ENCODE peak calls at places on chromosome 17, in nine cellular contexts. One of them, this sample, is unnamed. For H3K4me1, the result is how much of the 10 kb centered on the place peaks cover.

GRCh38 chr17:50355701-50356341 is 9.9 kb downstream of the XYLT2 start:
- DNase-seq in SK-N-SH: no peak
- DNase-seq in K562: no peak
- DNase-seq in Panc1: no peak
- DNase-seq in esophagus muscularis mucosa: no peak
- DNase-seq in stomach: peak
- DNase-seq in HCT116: no peak
- DNase-seq in transverse colon: no peak
- DNase-seq in sigmoid colon: peak
- DNase-seq in this sample: no peak

GRCh38 chr17:82440377-82440981 is 10.1 kb downstream of the CYBC1 start:
- DNase-seq in sigmoid colon: no peak
- DNase-seq in transverse colon: no peak
- DNase-seq in SK-N-SH: no peak
- DNase-seq in HCT116: no peak
- DNase-seq in K562: no peak
- DNase-seq in esophagus muscularis mucosa: no peak
- DNase-seq in stomach: peak
- DNase-seq in Panc1: no peak
- DNase-seq in this sample: no peak

GRCh38 chr17:50565559-50566350 is 5.2 kb downstream of the CACNA1G start:
- DNase-seq in sigmoid colon: no peak
- DNase-seq in esophagus muscularis mucosa: no peak
- DNase-seq in Panc1: no peak
- DNase-seq in K562: peak
- DNase-seq in SK-N-SH: peak
- DNase-seq in HCT116: no peak
- DNase-seq in stomach: no peak
- DNase-seq in transverse colon: no peak
- DNase-seq in this sample: no peak

GRCh38 chr17:44095647-44096496 is 25.3 kb downstream of the G6PC3 start:
- DNase-seq in Panc1: no peak
- DNase-seq in esophagus muscularis mucosa: no peak
- DNase-seq in sigmoid colon: peak
- DNase-seq in SK-N-SH: peak
- DNase-seq in HCT116: no peak
- DNase-seq in stomach: no peak
- DNase-seq in transverse colon: peak
- DNase-seq in K562: peak
- DNase-seq in this sample: no peak

GRCh38 chr17:29640981-29641642 is 18.4 kb upstream of the CORO6 start:
- DNase-seq in SK-N-SH: no peak
- DNase-seq in sigmoid colon: no peak
- DNase-seq in transverse colon: no peak
- DNase-seq in Panc1: no peak
- DNase-seq in K562: no peak
- DNase-seq in stomach: no peak
- DNase-seq in esophagus muscularis mucosa: no peak
- DNase-seq in HCT116: no peak
- DNase-seq in this sample: no peak

GRCh38 chr17:76689859-76690258 is 20.9 kb downstream of the MXRA7 start:
- DNase-seq in esophagus muscularis mucosa: no peak
- DNase-seq in Panc1: no peak
- DNase-seq in transverse colon: no peak
- DNase-seq in sigmoid colon: no peak
- DNase-seq in SK-N-SH: no peak
- DNase-seq in stomach: no peak
- DNase-seq in HCT116: no peak
- DNase-seq in K562: no peak
- DNase-seq in this sample: no peak

GRCh38 chr17:80942360-80943345 is 49.0 kb upstream of the CHMP6 start:
- DNase-seq in stomach: peak
- DNase-seq in SK-N-SH: no peak
- DNase-seq in K562: no peak
- DNase-seq in transverse colon: peak
- DNase-seq in HCT116: no peak
- DNase-seq in Panc1: no peak
- DNase-seq in esophagus muscularis mucosa: peak
- DNase-seq in sigmoid colon: peak
- DNase-seq in this sample: peak

GRCh38 chr17:4587195-4587594 is 2.9 kb downstream of the SMTNL2 start:
- DNase-seq in Panc1: no peak
- DNase-seq in stomach: no peak
- DNase-seq in SK-N-SH: no peak
- DNase-seq in sigmoid colon: no peak
- DNase-seq in HCT116: no peak
- DNase-seq in transverse colon: no peak
- DNase-seq in esophagus muscularis mucosa: no peak
- DNase-seq in K562: no peak
- DNase-seq in this sample: no peak

GRCh38 chr17:72434581-72434980 is 313.8 kb downstream of the SOX9 start:
- DNase-seq in Panc1: no peak
- DNase-seq in stomach: no peak
- DNase-seq in HCT116: no peak
- DNase-seq in sigmoid colon: no peak
- DNase-seq in transverse colon: no peak
- DNase-seq in K562: no peak
- DNase-seq in SK-N-SH: no peak
- DNase-seq in esophagus muscularis mucosa: no peak
- DNase-seq in this sample: no peak

GRCh38 chr17:82616021-82616703 is 32.1 kb downstream of the WDR45B start:
- DNase-seq in esophagus muscularis mucosa: no peak
- DNase-seq in stomach: no peak
- DNase-seq in HCT116: no peak
- DNase-seq in sigmoid colon: no peak
- DNase-seq in Panc1: no peak
- DNase-seq in SK-N-SH: no peak
- DNase-seq in transverse colon: no peak
- DNase-seq in K562: no peak
- DNase-seq in this sample: no peak

GRCh38 chr17:81428121-81428515 is 32.9 kb downstream of the BAHCC1 start:
- DNase-seq in SK-N-SH: peak
- DNase-seq in stomach: peak
- DNase-seq in transverse colon: peak
- DNase-seq in HCT116: no peak
- DNase-seq in esophagus muscularis mucosa: no peak
- DNase-seq in K562: no peak
- DNase-seq in sigmoid colon: no peak
- DNase-seq in Panc1: no peak
- DNase-seq in this sample: no peak

GRCh38 chr17:9169116-9169515 is 147.8 kb downstream of the NTN1 start:
- DNase-seq in K562: no peak
- DNase-seq in sigmoid colon: no peak
- DNase-seq in esophagus muscularis mucosa: no peak
- DNase-seq in Panc1: no peak
- DNase-seq in HCT116: peak
- DNase-seq in transverse colon: no peak
- DNase-seq in SK-N-SH: no peak
- DNase-seq in stomach: no peak
- DNase-seq in this sample: no peak

GRCh38 chr17:27630607-27631408 is at the start of gene LGALS9:
- DNase-seq in esophagus muscularis mucosa: no peak
- DNase-seq in stomach: peak
- DNase-seq in SK-N-SH: no peak
- DNase-seq in HCT116: no peak
- DNase-seq in transverse colon: peak
- DNase-seq in sigmoid colon: no peak
- DNase-seq in K562: no peak
- DNase-seq in Panc1: no peak
- DNase-seq in this sample: peak

GRCh38 chr17:80720624-80721577 is 176.3 kb downstream of the RPTOR start:
- DNase-seq in transverse colon: peak
- DNase-seq in esophagus muscularis mucosa: no peak
- DNase-seq in sigmoid colon: no peak
- DNase-seq in Panc1: peak
- DNase-seq in SK-N-SH: no peak
- DNase-seq in K562: no peak
- DNase-seq in HCT116: no peak
- DNase-seq in stomach: peak
- DNase-seq in this sample: no peak

GRCh38 chr17:38907930-38908675 is 17.3 kb upstream of the LASP1NB start:
- DNase-seq in esophagus muscularis mucosa: no peak
- DNase-seq in transverse colon: no peak
- DNase-seq in sigmoid colon: no peak
- DNase-seq in K562: no peak
- DNase-seq in HCT116: no peak
- DNase-seq in SK-N-SH: no peak
- DNase-seq in stomach: no peak
- DNase-seq in Panc1: no peak
- DNase-seq in this sample: no peak

GRCh38 chr17:65163990-65164495 is 26.9 kb downstream of the RGS9 start:
- DNase-seq in Panc1: no peak
- DNase-seq in HCT116: peak
- DNase-seq in SK-N-SH: no peak
- DNase-seq in transverse colon: peak
- DNase-seq in K562: peak
- DNase-seq in sigmoid colon: no peak
- DNase-seq in stomach: peak
- DNase-seq in esophagus muscularis mucosa: no peak
- DNase-seq in this sample: no peak

GRCh38 chr17:34519286-34519685 is 60.1 kb upstream of the TMEM132E start:
- DNase-seq in Panc1: no peak
- DNase-seq in SK-N-SH: peak
- DNase-seq in K562: peak
- DNase-seq in sigmoid colon: no peak
- DNase-seq in HCT116: no peak
- DNase-seq in transverse colon: no peak
- DNase-seq in stomach: no peak
- DNase-seq in esophagus muscularis mucosa: no peak
- DNase-seq in this sample: no peak

GRCh38 chr17:31155208-31155810 is 60.5 kb downstream of the NF1 start:
- DNase-seq in SK-N-SH: no peak
- DNase-seq in HCT116: no peak
- DNase-seq in Panc1: no peak
- DNase-seq in sigmoid colon: no peak
- DNase-seq in transverse colon: no peak
- DNase-seq in K562: no peak
- DNase-seq in esophagus muscularis mucosa: no peak
- DNase-seq in stomach: no peak
- DNase-seq in this sample: no peak

GRCh38 chr17:42586514-42587230 is 9.1 kb upstream of the PSMC3IP start:
- DNase-seq in HCT116: no peak
- DNase-seq in sigmoid colon: no peak
- DNase-seq in stomach: no peak
- DNase-seq in esophagus muscularis mucosa: no peak
- DNase-seq in K562: no peak
- DNase-seq in SK-N-SH: no peak
- DNase-seq in transverse colon: no peak
- DNase-seq in Panc1: no peak
- DNase-seq in this sample: no peak

GRCh38 chr17:40328386-40328766 is 19.4 kb downstream of the RARA start:
- DNase-seq in Panc1: no peak
- DNase-seq in SK-N-SH: no peak
- DNase-seq in sigmoid colon: no peak
- DNase-seq in transverse colon: no peak
- DNase-seq in stomach: no peak
- DNase-seq in HCT116: no peak
- DNase-seq in esophagus muscularis mucosa: no peak
- DNase-seq in K562: no peak
- DNase-seq in this sample: no peak

GRCh38 chr17:40330850-40331470 is 22.0 kb downstream of the RARA start:
- DNase-seq in esophagus muscularis mucosa: no peak
- DNase-seq in SK-N-SH: no peak
- DNase-seq in sigmoid colon: no peak
- DNase-seq in HCT116: no peak
- DNase-seq in K562: no peak
- DNase-seq in Panc1: no peak
- DNase-seq in transverse colon: no peak
- DNase-seq in stomach: no peak
- DNase-seq in this sample: no peak

GRCh38 chr17:40331743-40332641 is 23.0 kb downstream of the RARA start:
- DNase-seq in HCT116: no peak
- DNase-seq in transverse colon: peak
- DNase-seq in esophagus muscularis mucosa: no peak
- DNase-seq in sigmoid colon: peak
- DNase-seq in Panc1: no peak
- DNase-seq in SK-N-SH: peak
- DNase-seq in stomach: peak
- DNase-seq in K562: no peak
- DNase-seq in this sample: peak

GRCh38 chr17:40327735-40328385 is 18.9 kb downstream of the RARA start:
- DNase-seq in stomach: no peak
- DNase-seq in esophagus muscularis mucosa: no peak
- DNase-seq in SK-N-SH: no peak
- DNase-seq in K562: no peak
- DNase-seq in Panc1: no peak
- DNase-seq in HCT116: no peak
- DNase-seq in sigmoid colon: peak
- DNase-seq in transverse colon: no peak
- DNase-seq in this sample: no peak

GRCh38 chr17:40329981-40330794 is 21.2 kb downstream of the RARA start:
- DNase-seq in sigmoid colon: peak
- DNase-seq in stomach: peak
- DNase-seq in HCT116: no peak
- DNase-seq in SK-N-SH: peak
- DNase-seq in K562: no peak
- DNase-seq in transverse colon: peak
- DNase-seq in esophagus muscularis mucosa: no peak
- DNase-seq in Panc1: no peak
- DNase-seq in this sample: peak
- H3K4me1 ChIP-seq in sigmoid colon: half or more
- H3K4me1 ChIP-seq in stomach: half or more
- H3K4me1 ChIP-seq in HCT116: under half
- H3K4me1 ChIP-seq in SK-N-SH: half or more
- H3K4me1 ChIP-seq in K562: half or more
- H3K4me1 ChIP-seq in transverse colon: half or more
- H3K4me1 ChIP-seq in esophagus muscularis mucosa: half or more
- H3K4me1 ChIP-seq in Panc1: half or more
- H3K4me1 ChIP-seq in this sample: half or more

GRCh38 chr17:70344356-70345060 is 175.2 kb downstream of the KCNJ2 start:
- DNase-seq in HCT116: no peak
- DNase-seq in Panc1: no peak
- DNase-seq in transverse colon: no peak
- DNase-seq in K562: no peak
- DNase-seq in SK-N-SH: no peak
- DNase-seq in stomach: no peak
- DNase-seq in esophagus muscularis mucosa: no peak
- DNase-seq in sigmoid colon: no peak
- DNase-seq in this sample: no peak
- TF ChIP-seq POLR2AphosphoS5 in HCT116: no peak
- TF ChIP-seq POLR2AphosphoS5 in Panc1: no peak
- TF ChIP-seq POLR2AphosphoS5 in transverse colon: no peak
- TF ChIP-seq POLR2AphosphoS5 in K562: no peak
- TF ChIP-seq POLR2AphosphoS5 in SK-N-SH: no peak
- TF ChIP-seq POLR2AphosphoS5 in stomach: no peak
- TF ChIP-seq POLR2AphosphoS5 in esophagus muscularis mucosa: no peak
- TF ChIP-seq POLR2AphosphoS5 in sigmoid colon: no peak
- TF ChIP-seq POLR2AphosphoS5 in this sample: no peak

GRCh38 chr17:59825533-59826316 is 67.0 kb downstream of the TUBD1 start:
- DNase-seq in esophagus muscularis mucosa: no peak
- DNase-seq in K562: no peak
- DNase-seq in sigmoid colon: no peak
- DNase-seq in stomach: no peak
- DNase-seq in Panc1: no peak
- DNase-seq in SK-N-SH: no peak
- DNase-seq in transverse colon: no peak
- DNase-seq in HCT116: no peak
- DNase-seq in this sample: no peak
- H3K4me1 ChIP-seq in esophagus muscularis mucosa: half or more
- H3K4me1 ChIP-seq in K562: under half
- H3K4me1 ChIP-seq in sigmoid colon: half or more
- H3K4me1 ChIP-seq in stomach: half or more
- H3K4me1 ChIP-seq in Panc1: half or more
- H3K4me1 ChIP-seq in SK-N-SH: under half
- H3K4me1 ChIP-seq in transverse colon: half or more
- H3K4me1 ChIP-seq in HCT116: half or more
- H3K4me1 ChIP-seq in this sample: under half

GRCh38 chr17:37493249-37494027 is 3.7 kb downstream of the DUSP14 start:
- DNase-seq in stomach: no peak
- DNase-seq in HCT116: peak
- DNase-seq in transverse colon: no peak
- DNase-seq in Panc1: no peak
- DNase-seq in esophagus muscularis mucosa: no peak
- DNase-seq in sigmoid colon: no peak
- DNase-seq in SK-N-SH: no peak
- DNase-seq in K562: no peak
- DNase-seq in this sample: no peak
- TF ChIP-seq POLR2AphosphoS5 in stomach: no peak
- TF ChIP-seq POLR2AphosphoS5 in HCT116: no peak
- TF ChIP-seq POLR2AphosphoS5 in transverse colon: no peak
- TF ChIP-seq POLR2AphosphoS5 in Panc1: no peak
- TF ChIP-seq POLR2AphosphoS5 in esophagus muscularis mucosa: no peak
- TF ChIP-seq POLR2AphosphoS5 in sigmoid colon: no peak
- TF ChIP-seq POLR2AphosphoS5 in SK-N-SH: peak
- TF ChIP-seq POLR2AphosphoS5 in K562: no peak
- TF ChIP-seq POLR2AphosphoS5 in this sample: no peak